ENCODE peak calls at places on chromosomes 13 and 19, in nine cellular contexts. W, V, U, N, S, Q, L, P and I are unnamed samples.

GRCh38 chr13:28792992-28793391 is 27.1 kb upstream of the MTUS2 start:
- DNase-seq in W (no peak), V (no peak), U (no peak), N (no peak), S (no peak), Q (no peak), L (no peak), P (peak), I (no peak)

GRCh38 chr13:48009298-48009697 is 8.2 kb upstream of the SUCLA2 start:
- DNase-seq in W (no peak), V (no peak), U (peak), N (peak), S (no peak), Q (peak), L (peak), P (peak), I (no peak)

GRCh38 chr19:38213911-38214625 is 10.0 kb downstream of the DPF1 start:
- DNase-seq in W (no peak), V (peak), U (peak), N (no peak), S (peak), Q (peak), L (peak), P (peak), I (no peak)

GRCh38 chr13:27118428-27119054 is 53.1 kb downstream of the USP12 start:
- DNase-seq in W (no peak), V (no peak), U (no peak), N (no peak), S (no peak), Q (no peak), L (no peak), P (no peak), I (no peak)

GRCh38 chr19:56692496-56692895 is 20.9 kb upstream of the ZNF835 start:
- DNase-seq in W (no peak), V (no peak), U (no peak), N (no peak), S (no peak), Q (no peak), L (no peak), P (no peak), I (no peak)

GRCh38 chr19:35360880-35361420 is 2.7 kb downstream of the FFAR3 start:
- DNase-seq in W (peak), V (no peak), U (no peak), N (no peak), S (no peak), Q (no peak), L (no peak), P (no peak), I (no peak)

GRCh38 chr19:45940515-45940805 is 25.9 kb upstream of the NANOS2 start:
- DNase-seq in W (no peak), V (no peak), U (no peak), N (no peak), S (no peak), Q (no peak), L (no peak), P (no peak), I (no peak)

GRCh38 chr19:609001-609340 is 19.3 kb downstream of the HCN2 start:
- DNase-seq in W (no peak), V (no peak), U (peak), N (no peak), S (no peak), Q (peak), L (no peak), P (peak), I (no peak)

GRCh38 chr19:4567584-4568071 is 8.1 kb upstream of the SEMA6B start:
- DNase-seq in W (peak), V (peak), U (peak), N (peak), S (peak), Q (peak), L (no peak), P (peak), I (no peak)

GRCh38 chr13:81048026-81048461 is 707.1 kb upstream of the SPRY2 start:
- DNase-seq in W (no peak), V (no peak), U (no peak), N (no peak), S (no peak), Q (peak), L (no peak), P (peak), I (no peak)

GRCh38 chr19:40263440-40264313 is 21.5 kb downstream of the AKT2 start:
- DNase-seq in W (no peak), V (no peak), U (no peak), N (no peak), S (no peak), Q (no peak), L (no peak), P (no peak), I (no peak)

GRCh38 chr19:24159707-24160106 is 72.7 kb downstream of the ZNF254 start:
- DNase-seq in W (no peak), V (no peak), U (peak), N (no peak), S (no peak), Q (peak), L (no peak), P (peak), I (no peak)

GRCh38 chr13:52061587-52061986 is 37.1 kb downstream of the UTP14C start:
- DNase-seq in W (no peak), V (no peak), U (peak), N (no peak), S (no peak), Q (no peak), L (peak), P (peak), I (no peak)

GRCh38 chr13:57270493-57270892 is 103.5 kb downstream of the PRR20E start:
- DNase-seq in W (no peak), V (no peak), U (no peak), N (no peak), S (no peak), Q (no peak), L (no peak), P (no peak), I (no peak)

GRCh38 chr13:111503905-111504695 is 183.7 kb downstream of the TEX29 start:
- DNase-seq in W (peak), V (no peak), U (no peak), N (no peak), S (no peak), Q (no peak), L (no peak), P (no peak), I (no peak)

GRCh38 chr19:5828661-5829566 is 10.6 kb downstream of the FUT6 start:
- DNase-seq in W (no peak), V (peak), U (peak), N (no peak), S (no peak), Q (no peak), L (no peak), P (no peak), I (no peak)

GRCh38 chr19:43731346-43731745 is 15.5 kb downstream of the IRGC start:
- DNase-seq in W (no peak), V (no peak), U (no peak), N (no peak), S (no peak), Q (no peak), L (no peak), P (no peak), I (no peak)

GRCh38 chr13:47036291-47037008 is 139.6 kb upstream of the HTR2A start:
- DNase-seq in W (no peak), V (peak), U (no peak), N (no peak), S (no peak), Q (no peak), L (peak), P (no peak), I (no peak)

GRCh38 chr13:40388617-40389016 is 277.8 kb downstream of the FOXO1 start:
- DNase-seq in W (no peak), V (no peak), U (no peak), N (peak), S (peak), Q (no peak), L (no peak), P (peak), I (no peak)

GRCh38 chr13:39417131-39417530 is 185.9 kb downstream of the LHFPL6 start:
- DNase-seq in W (no peak), V (peak), U (no peak), N (no peak), S (no peak), Q (peak), L (no peak), P (no peak), I (no peak)

GRCh38 chr19:38079926-38080380 is 144.1 kb downstream of the DPF1 start:
- DNase-seq in W (no peak), V (no peak), U (peak), N (no peak), S (no peak), Q (peak), L (peak), P (peak), I (no peak)

GRCh38 chr19:33631628-33631995 is 9.9 kb downstream of the CHST8 start:
- DNase-seq in W (no peak), V (no peak), U (no peak), N (no peak), S (no peak), Q (no peak), L (no peak), P (no peak), I (no peak)

GRCh38 chr13:113559061-113559460 is 25.5 kb upstream of the TFDP1 start:
- DNase-seq in W (no peak), V (no peak), U (no peak), N (no peak), S (no peak), Q (no peak), L (no peak), P (no peak), I (no peak)

GRCh38 chr13:95896302-95896701 is 156.9 kb downstream of the UGGT2 start:
- DNase-seq in W (no peak), V (no peak), U (no peak), N (no peak), S (no peak), Q (peak), L (peak), P (peak), I (no peak)

GRCh38 chr19:20912973-20913372 is 10.1 kb upstream of the ZNF85 start:
- DNase-seq in W (no peak), V (no peak), U (no peak), N (no peak), S (no peak), Q (no peak), L (no peak), P (no peak), I (no peak)

GRCh38 chr19:2726904-2727639 is 5.9 kb upstream of the DIRAS1 start:
- DNase-seq in W (no peak), V (peak), U (no peak), N (no peak), S (no peak), Q (no peak), L (no peak), P (no peak), I (no peak)

GRCh38 chr19:53906211-53907192 is 2.6 kb upstream of the CACNG7 start:
- DNase-seq in W (no peak), V (peak), U (peak), N (peak), S (peak), Q (peak), L (no peak), P (no peak), I (no peak)

GRCh38 chr13:21304256-21304655 is 127.8 kb downstream of the MRPL57 start:
- DNase-seq in W (no peak), V (no peak), U (no peak), N (no peak), S (no peak), Q (no peak), L (no peak), P (no peak), I (no peak)

GRCh38 chr13:61685683-61686013 is 270.0 kb upstream of the PCDH20 start:
- DNase-seq in W (no peak), V (peak), U (no peak), N (no peak), S (no peak), Q (peak), L (peak), P (no peak), I (no peak)

GRCh38 chr13:74052402-74052928 is 81.7 kb downstream of the KLF12 start:
- DNase-seq in W (peak), V (no peak), U (no peak), N (no peak), S (no peak), Q (no peak), L (peak), P (peak), I (no peak)

GRCh38 chr19:28466107-28467045 is 746.6 kb downstream of the UQCRFS1 start:
- DNase-seq in W (no peak), V (peak), U (peak), N (peak), S (peak), Q (peak), L (peak), P (peak), I (peak)

GRCh38 chr13:92044351-92044750 is 645.9 kb downstream of the GPC5 start:
- DNase-seq in W (no peak), V (no peak), U (no peak), N (no peak), S (no peak), Q (no peak), L (no peak), P (no peak), I (no peak)

GRCh38 chr13:112744306-112745021 is 54.6 kb downstream of the ATP11A start:
- DNase-seq in W (no peak), V (no peak), U (no peak), N (no peak), S (no peak), Q (peak), L (peak), P (peak), I (no peak)

GRCh38 chr13:112531263-112531794 is 56.6 kb downstream of the TUBGCP3 start:
- DNase-seq in W (no peak), V (no peak), U (no peak), N (no peak), S (no peak), Q (no peak), L (no peak), P (no peak), I (no peak)

GRCh38 chr13:93037780-93038179 is 188.8 kb upstream of the GPC6 start:
- DNase-seq in W (no peak), V (no peak), U (no peak), N (no peak), S (no peak), Q (no peak), L (no peak), P (no peak), I (no peak)

GRCh38 chr19:52139291-52140076 is at the start of gene ZNF616:
- DNase-seq in W (peak), V (peak), U (peak), N (peak), S (peak), Q (peak), L (peak), P (peak), I (peak)

GRCh38 chr19:10278935-10279334 is 7.8 kb upstream of the ICAM4 start:
- DNase-seq in W (no peak), V (no peak), U (no peak), N (no peak), S (no peak), Q (no peak), L (no peak), P (no peak), I (no peak)

GRCh38 chr13:23570931-23571330 is 719 bp downstream of the TNFRSF19 start:
- DNase-seq in W (no peak), V (no peak), U (no peak), N (no peak), S (no peak), Q (no peak), L (peak), P (peak), I (no peak)

GRCh38 chr19:4089400-4089908 is 22.8 kb upstream of the ZBTB7A start:
- DNase-seq in W (no peak), V (no peak), U (no peak), N (peak), S (no peak), Q (no peak), L (no peak), P (no peak), I (no peak)

GRCh38 chr19:33432408-33433170 is 59.1 kb downstream of the CEBPG start:
- DNase-seq in W (peak), V (no peak), U (no peak), N (no peak), S (no peak), Q (no peak), L (no peak), P (no peak), I (no peak)